ENCODE peak calls at places on chromosome 11, in ten cellular contexts. F is lower lobe of right lung, M is sigmoid colon, E is GM23338, A is right atrium auricular region, D is IMR-90, P is type B pancreatic cell, U is lung, I is fibroblast of pulmonary artery, X is AG09309. H is an unnamed sample.

GRCh38 chr11:119828011-119828410 is 99.0 kb upstream of the NECTIN1 start:
- DNase-seq in I (no peak), X (no peak), U (no peak), M (no peak), A (no peak), D (no peak), E (no peak), P (no peak), F (no peak), H (no peak)

GRCh38 chr11:44990665-44991064 is 40.0 kb upstream of the TP53I11 start:
- DNase-seq in U (no peak), D (no peak), F (no peak), E (no peak), X (no peak), A (peak), I (no peak), M (peak), P (no peak), H (no peak)

GRCh38 chr11:1943576-1943975 is 3.6 kb upstream of the MRPL23 start:
- DNase-seq in E (peak), U (peak), X (no peak), M (peak), A (no peak), D (no peak), P (peak), I (no peak), F (peak), H (no peak)

GRCh38 chr11:7893792-7894191 is 37.3 kb downstream of the OR10A6 start:
- DNase-seq in D (no peak), E (no peak), I (no peak), X (no peak), U (peak), M (no peak), F (no peak), A (no peak), P (no peak), H (no peak)

GRCh38 chr11:132464939-132465338 is 1067.4 kb downstream of the OPCML start:
- DNase-seq in D (no peak), F (no peak), U (no peak), M (no peak), P (no peak), X (no peak), E (no peak), A (no peak), I (no peak), H (no peak)

GRCh38 chr11:119639642-119640205 is 89.3 kb downstream of the NECTIN1 start:
- DNase-seq in A (no peak), U (no peak), D (no peak), P (no peak), X (no peak), F (no peak), E (no peak), M (no peak), I (no peak), H (no peak)

GRCh38 chr11:132278801-132279574 is 908.6 kb downstream of the NTM start:
- DNase-seq in U (no peak), X (peak), M (no peak), F (no peak), D (peak), E (peak), I (peak), P (no peak), A (no peak), H (peak)

GRCh38 chr11:62336949-62337681 is at the start of gene ASRGL1:
- DNase-seq in F (peak), X (no peak), U (peak), I (peak), M (peak), E (peak), P (peak), D (peak), A (peak), H (peak)

GRCh38 chr11:118691926-118692830 is 12.7 kb upstream of the TREH start:
- DNase-seq in P (no peak), I (peak), F (no peak), U (no peak), D (peak), A (no peak), E (no peak), M (no peak), X (no peak), H (peak)

GRCh38 chr11:131654849-131655248 is 284.4 kb downstream of the NTM start:
- DNase-seq in D (no peak), E (no peak), M (no peak), X (no peak), I (no peak), A (no peak), F (no peak), P (no peak), U (no peak), H (no peak)

GRCh38 chr11:44988981-44989635 is 38.4 kb upstream of the TP53I11 start:
- DNase-seq in U (no peak), I (no peak), E (no peak), A (peak), P (no peak), D (no peak), F (no peak), X (no peak), M (no peak), H (no peak)

GRCh38 chr11:57228600-57228999 is 8.4 kb downstream of the APLNR start:
- DNase-seq in D (no peak), I (no peak), P (no peak), M (no peak), U (no peak), E (no peak), F (no peak), A (no peak), X (no peak), H (no peak)

DNA sequence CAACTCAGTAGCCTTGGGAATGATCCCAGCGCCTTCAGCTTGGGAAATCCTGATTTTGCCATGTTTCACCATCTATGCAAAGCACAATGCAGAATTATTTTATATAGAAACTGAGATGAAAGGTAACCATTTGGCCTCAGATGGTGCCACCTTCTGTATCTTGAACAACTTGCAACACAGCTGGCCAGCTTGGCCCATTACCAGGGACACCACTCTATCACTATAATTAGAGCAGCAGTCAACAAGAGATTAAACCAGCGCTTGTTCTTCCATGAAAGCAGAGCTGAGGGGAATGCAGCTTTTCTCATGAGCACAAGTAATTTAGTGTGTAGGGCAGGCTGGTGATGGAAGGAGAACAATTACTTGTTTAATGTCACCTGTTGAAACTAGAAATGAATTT is 6.7 kb upstream of the ZDHHC13 start:
- DNase-seq in X (no peak), M (no peak), E (no peak), P (no peak), U (no peak), F (no peak), A (no peak), D (no peak), I (no peak), H (no peak)
- TF ChIP-seq CTCF in X (no peak), M (no peak), E (no peak), P (no peak), U (no peak), F (no peak), A (peak), D (no peak), I (no peak), H (no peak)

GRCh38 chr11:66337103-66337899 is 1.1 kb upstream of the RIN1 start:
- DNase-seq in P (no peak), E (no peak), I (no peak), F (peak), A (no peak), M (peak), U (no peak), X (no peak), D (peak), H (no peak)

GRCh38 chr11:66336234-66337102 is at the start of gene RIN1:
- DNase-seq in F (peak), M (peak), U (peak), X (peak), A (peak), P (no peak), D (peak), I (peak), E (peak), H (peak)

GRCh38 chr11:66333896-66334604 is 2.2 kb downstream of the RIN1 start:
- DNase-seq in D (no peak), P (no peak), I (no peak), X (no peak), A (no peak), E (peak), F (peak), M (no peak), U (no peak), H (no peak)

GRCh38 chr11:66334605-66335442 is 1.4 kb downstream of the RIN1 start:
- DNase-seq in E (no peak), A (no peak), D (no peak), P (no peak), U (no peak), X (no peak), I (no peak), F (peak), M (peak), H (no peak)

GRCh38 chr11:66335531-66336233 is 552 bp downstream of the RIN1 start:
- DNase-seq in E (peak), F (peak), I (peak), M (peak), X (no peak), P (no peak), A (no peak), U (no peak), D (peak), H (peak)
- TF ChIP-seq CTCF in E (no peak), F (no peak), I (no peak), M (no peak), X (peak), P (no peak), A (no peak), U (no peak), D (no peak), H (peak)

GRCh38 chr11:117428856-117429229 is 101.2 kb downstream of the CEP164 start:
- DNase-seq in U (no peak), M (no peak), I (no peak), A (no peak), D (no peak), F (no peak), P (no peak), X (no peak), E (peak), H (no peak)
- TF ChIP-seq CTCF in U (no peak), M (no peak), I (no peak), A (no peak), D (no peak), F (no peak), P (no peak), X (no peak), E (peak), H (no peak)

GRCh38 chr11:3129181-3129590 is 35.9 kb downstream of the OSBPL5 start:
- DNase-seq in X (no peak), P (no peak), D (no peak), F (peak), M (peak), I (no peak), U (no peak), E (no peak), A (no peak), H (no peak)
- TF ChIP-seq CTCF in X (no peak), P (no peak), D (no peak), F (no peak), M (no peak), I (no peak), U (no peak), E (no peak), A (no peak), H (no peak)